ENCODE peak calls at places on chromosome 5, in five cellular contexts. Y, L, S, P and F are unnamed samples.

GRCh38 chr5:58666598-58667595 is 84.0 kb downstream of the RAB3C start:
- DNase-seq in Y (no peak), L (no peak), S (no peak), P (no peak), F (no peak)

GRCh38 chr5:154757647-154758406 is 2.6 kb downstream of the LARP1 start:
- DNase-seq in Y (peak; percentile 22), L (no peak), S (no peak), P (no peak), F (no peak)

GRCh38 chr5:53126514-53126913 is 17.0 kb upstream of the MOCS2 start:
- DNase-seq in Y (no peak), L (no peak), S (no peak), P (no peak), F (no peak)

GRCh38 chr5:153629027-153629426 is 138.6 kb downstream of the GRIA1 start:
- DNase-seq in Y (no peak), L (no peak), S (no peak), P (no peak), F (peak; percentile 90)

GRCh38 chr5:148343049-148343413 is 7.7 kb downstream of the SPINK9 start:
- DNase-seq in Y (no peak), L (no peak), S (peak; percentile 41), P (no peak), F (no peak)

GRCh38 chr5:3780278-3780677 is 184.6 kb downstream of the IRX1 start:
- DNase-seq in Y (no peak), L (no peak), S (no peak), P (no peak), F (no peak)

GRCh38 chr5:109589983-109590382 is 99.7 kb upstream of the MAN2A1 start:
- DNase-seq in Y (no peak), L (no peak), S (no peak), P (no peak), F (peak; percentile 0)

GRCh38 chr5:14879985-14880589 is 8.5 kb upstream of the ANKH start:
- DNase-seq in Y (no peak), L (no peak), S (no peak), P (no peak), F (no peak)

GRCh38 chr5:100777680-100778281 is 125.3 kb downstream of the ST8SIA4 start:
- DNase-seq in Y (no peak), L (no peak), S (no peak), P (no peak), F (peak; percentile 45)

GRCh38 chr5:40401965-40402364 is 277.8 kb upstream of the PTGER4 start:
- DNase-seq in Y (no peak), L (no peak), S (no peak), P (no peak), F (no peak)

GRCh38 chr5:113091622-113092021 is 115.0 kb downstream of the DCP2 start:
- DNase-seq in Y (no peak), L (no peak), S (no peak), P (no peak), F (no peak)

GRCh38 chr5:93582677-93583524 is at the start of gene NR2F1:
- DNase-seq in Y (no peak), L (peak; percentile 96), S (peak; percentile 33), P (peak; percentile 61), F (peak; percentile 55)

GRCh38 chr5:145450286-145450969 is 384.7 kb downstream of the PRELID2 start:
- DNase-seq in Y (no peak), L (no peak), S (no peak), P (no peak), F (no peak)

GRCh38 chr5:75046366-75047142 is 5.8 kb downstream of the GCNT4 start:
- DNase-seq in Y (no peak), L (no peak), S (no peak), P (no peak), F (no peak)

GRCh38 chr5:43785198-43785597 is 182.2 kb downstream of the NNT start:
- DNase-seq in Y (no peak), L (no peak), S (no peak), P (no peak), F (no peak)

GRCh38 chr5:113117543-113118110 is 141.0 kb downstream of the DCP2 start:
- DNase-seq in Y (no peak), L (peak; percentile 25), S (no peak), P (no peak), F (no peak)